ENCODE peak calls at places on chromosomes 12 and 14, in four cellular contexts. P, L, Q and Y are unnamed samples. For H3K36me3, the result is how much of the 10 kb centered on the place peaks cover.

GRCh38 chr12:105588126-105588525 is 257.6 kb downstream of the C12orf75 start:
- DNase-seq in P (no peak), L (no peak), Q (no peak), Y (no peak)

GRCh38 chr12:53217049-53217929 is 10.2 kb upstream of the ITGB7 start:
- DNase-seq in P (no peak), L (no peak), Q (peak), Y (no peak)

GRCh38 chr12:9349888-9350885 is 142.0 kb upstream of the PZP start:
- DNase-seq in P (no peak), L (peak), Q (no peak), Y (no peak)

GRCh38 chr12:41653386-41654110 is 465.4 kb downstream of the PDZRN4 start:
- DNase-seq in P (no peak), L (no peak), Q (no peak), Y (no peak)

GRCh38 chr12:18443768-18444437 is 182.6 kb downstream of the PIK3C2G start:
- DNase-seq in P (no peak), L (no peak), Q (no peak), Y (no peak)

GRCh38 chr12:131752457-131752856 is 41.6 kb downstream of the SFSWAP start:
- DNase-seq in P (no peak), L (no peak), Q (no peak), Y (no peak)

GRCh38 chr12:125568306-125568705 is 503.1 kb downstream of the AACS start:
- DNase-seq in P (no peak), L (no peak), Q (no peak), Y (no peak)

GRCh38 chr12:109479761-109480160 is 2.3 kb downstream of the UBE3B start:
- DNase-seq in P (no peak), L (no peak), Q (no peak), Y (no peak)

GRCh38 chr14:71582705-71583104 is 349.5 kb upstream of the RGS6 start:
- DNase-seq in P (no peak), L (no peak), Q (peak), Y (no peak)

GRCh38 chr14:55005071-55005470 is 21.8 kb downstream of the WDHD1 start:
- DNase-seq in P (no peak), L (no peak), Q (no peak), Y (no peak)

GRCh38 chr12:1373887-1374286 is 220.5 kb downstream of the FBXL14 start:
- DNase-seq in P (no peak), L (no peak), Q (no peak), Y (no peak)

GRCh38 chr12:50166776-50167025 is 468 bp downstream of the CERS5 start:
- DNase-seq in P (peak), L (no peak), Q (no peak), Y (no peak)

GRCh38 chr12:55728932-55729591 is at the start of gene CD63:
- DNase-seq in P (peak), L (peak), Q (peak), Y (peak)

GRCh38 chr12:98754095-98754494 is 109.0 kb downstream of the APAF1 start:
- DNase-seq in P (no peak), L (no peak), Q (peak), Y (peak)

GRCh38 chr12:10031771-10032175 is 1.3 kb downstream of the CLEC9A start:
- DNase-seq in P (no peak), L (no peak), Q (peak), Y (no peak)

GRCh38 chr12:96136720-96137378 is 57.3 kb upstream of the ELK3 start:
- DNase-seq in P (no peak), L (no peak), Q (peak), Y (no peak)

GRCh38 chr14:85471744-85472143 is 58.2 kb upstream of the FLRT2 start:
- DNase-seq in P (peak), L (no peak), Q (peak), Y (no peak)

GRCh38 chr12:124388038-124388676 is 93.3 kb downstream of the RFLNA start:
- DNase-seq in P (no peak), L (peak), Q (no peak), Y (no peak)

GRCh38 chr12:127515941-127516340 is 751.0 kb upstream of the TMEM132C start:
- DNase-seq in P (no peak), L (no peak), Q (no peak), Y (no peak)

GRCh38 chr12:66438601-66439000 is 136.3 kb downstream of the HELB start:
- DNase-seq in P (no peak), L (no peak), Q (no peak), Y (no peak)

GRCh38 chr12:98256830-98257229 is 258.6 kb upstream of the TMPO start:
- DNase-seq in P (no peak), L (no peak), Q (no peak), Y (no peak)

GRCh38 chr14:104577457-104578301 is 1.9 kb upstream of the C14orf180 start:
- DNase-seq in P (peak), L (no peak), Q (no peak), Y (no peak)

GRCh38 chr14:99790978-99791376 is 2.2 kb upstream of the EML1 start:
- DNase-seq in P (peak), L (no peak), Q (no peak), Y (no peak)

GRCh38 chr12:64752833-64753238 is 6.4 kb downstream of the GNS start:
- DNase-seq in P (no peak), L (no peak), Q (no peak), Y (no peak)

GRCh38 chr12:94509317-94509716 is 49.6 kb upstream of the CEP83 start:
- DNase-seq in P (no peak), L (no peak), Q (no peak), Y (no peak)

GRCh38 chr14:91891081-91891480 is 23.7 kb upstream of the TC2N start:
- DNase-seq in P (no peak), L (no peak), Q (no peak), Y (no peak)

GRCh38 chr12:7021956-7022355 is 3.7 kb upstream of the LPCAT3 start:
- DNase-seq in P (no peak), L (no peak), Q (no peak), Y (no peak)

DNA sequence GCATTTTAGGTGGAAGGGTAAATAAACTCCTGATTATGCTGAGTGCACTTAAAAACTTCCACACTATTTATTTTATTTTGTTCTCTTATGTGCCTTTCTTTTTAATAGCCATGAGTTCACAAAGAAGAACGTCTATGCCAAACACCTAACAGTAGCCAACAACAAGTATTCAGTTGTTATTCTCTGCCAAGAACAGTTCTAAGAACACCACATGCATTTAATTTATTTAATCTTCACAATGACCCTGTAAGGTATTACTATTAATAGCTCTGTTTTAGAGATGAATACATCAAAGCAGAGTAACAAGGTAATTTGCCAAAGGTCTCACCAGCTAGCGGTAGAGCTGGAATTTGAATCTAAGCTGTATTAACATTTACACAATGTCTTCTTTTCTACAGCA is 240.1 kb downstream of the ALG10B start:
- DNase-seq in P (no peak), L (no peak), Q (no peak), Y (no peak)
- H3K36me3 ChIP-seq in P (under half), L (under half), Q (under half), Y (under half)

DNA sequence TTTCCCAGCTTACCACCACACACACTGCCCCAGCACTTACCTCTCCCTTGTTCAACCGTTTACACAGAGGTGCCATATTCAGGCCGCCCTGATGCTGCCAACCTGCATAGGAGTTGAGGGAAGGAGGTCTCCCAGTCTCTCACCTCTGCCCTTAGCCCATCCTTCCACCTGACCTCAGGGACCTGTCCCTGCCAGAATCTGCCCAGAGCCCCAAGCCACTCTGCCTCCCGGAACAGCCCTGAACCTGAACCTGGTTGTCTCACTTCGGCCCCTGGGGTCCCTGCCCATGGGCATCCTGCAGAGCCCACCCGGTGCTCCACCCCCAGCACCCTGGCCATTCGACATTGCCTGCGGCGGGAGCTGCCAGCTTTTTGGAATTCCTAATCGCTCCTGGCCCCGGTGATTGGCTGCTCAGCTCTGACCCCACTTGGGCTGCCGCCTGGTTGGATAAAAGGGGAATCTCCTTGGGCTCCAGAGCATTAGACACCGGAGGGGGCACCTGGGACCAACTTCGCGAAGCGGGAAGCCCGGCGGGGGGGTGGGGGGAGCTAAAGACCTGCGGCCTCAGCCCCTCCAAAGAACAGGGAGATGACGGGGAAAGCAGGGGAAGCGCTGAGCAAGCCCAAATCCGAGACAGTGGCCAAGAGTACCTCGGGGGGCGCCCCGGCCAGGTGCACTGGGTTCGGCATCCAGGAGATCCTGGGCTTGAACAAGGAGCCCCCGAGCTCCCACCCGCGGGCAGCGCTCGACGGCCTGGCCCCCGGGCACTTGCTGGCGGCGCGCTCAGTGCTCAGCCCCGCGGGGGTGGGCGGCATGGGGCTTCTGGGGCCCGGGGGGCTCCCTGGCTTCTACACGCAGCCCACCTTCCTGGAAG is at the start of gene VSX2:
- DNase-seq in P (no peak), L (no peak), Q (no peak), Y (no peak)
- H3K4me3 ChIP-seq in P (no peak), L (no peak), Q (no peak), Y (no peak)

GRCh38 chr14:22872833-22873520 is 1.4 kb downstream of the LRP10 start:
- DNase-seq in P (peak), L (no peak), Q (no peak), Y (no peak)

GRCh38 chr14:22877000-22877501 is 5.5 kb downstream of the LRP10 start:
- DNase-seq in P (peak), L (no peak), Q (no peak), Y (no peak)

GRCh38 chr14:22875003-22875747 is 3.6 kb downstream of the LRP10 start:
- DNase-seq in P (peak), L (no peak), Q (no peak), Y (no peak)

GRCh38 chr14:22878271-22879246 is 4.5 kb upstream of the REM2 start:
- DNase-seq in P (peak), L (no peak), Q (no peak), Y (no peak)

DNA sequence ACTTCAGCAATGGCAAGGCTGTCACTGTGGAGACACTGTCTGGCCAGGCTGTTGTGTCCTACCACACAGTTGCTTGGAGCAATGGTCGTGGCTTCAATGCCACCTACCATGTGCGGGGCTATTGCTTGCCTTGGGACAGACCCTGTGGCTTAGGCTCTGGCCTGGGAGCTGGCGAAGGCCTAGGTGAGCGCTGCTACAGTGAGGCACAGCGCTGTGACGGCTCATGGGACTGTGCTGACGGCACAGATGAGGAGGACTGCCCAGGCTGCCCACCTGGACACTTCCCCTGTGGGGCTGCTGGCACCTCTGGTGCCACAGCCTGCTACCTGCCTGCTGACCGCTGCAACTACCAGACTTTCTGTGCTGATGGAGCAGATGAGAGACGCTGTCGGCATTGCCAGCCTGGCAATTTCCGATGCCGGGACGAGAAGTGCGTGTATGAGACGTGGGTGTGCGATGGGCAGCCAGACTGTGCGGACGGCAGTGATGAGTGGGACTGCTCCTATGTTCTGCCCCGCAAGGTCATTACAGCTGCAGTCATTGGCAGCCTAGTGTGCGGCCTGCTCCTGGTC is 4.3 kb downstream of the LRP10 start:
- DNase-seq in P (peak), L (no peak), Q (no peak), Y (no peak)
- H3K36me3 ChIP-seq in P (half or more), L (under half), Q (under half), Y (under half)

GRCh38 chr14:65604946-65605345 is 192.4 kb downstream of the FUT8 start:
- DNase-seq in P (no peak), L (no peak), Q (no peak), Y (peak)
- H3K4me3 ChIP-seq in P (no peak), L (no peak), Q (no peak), Y (no peak)

DNA sequence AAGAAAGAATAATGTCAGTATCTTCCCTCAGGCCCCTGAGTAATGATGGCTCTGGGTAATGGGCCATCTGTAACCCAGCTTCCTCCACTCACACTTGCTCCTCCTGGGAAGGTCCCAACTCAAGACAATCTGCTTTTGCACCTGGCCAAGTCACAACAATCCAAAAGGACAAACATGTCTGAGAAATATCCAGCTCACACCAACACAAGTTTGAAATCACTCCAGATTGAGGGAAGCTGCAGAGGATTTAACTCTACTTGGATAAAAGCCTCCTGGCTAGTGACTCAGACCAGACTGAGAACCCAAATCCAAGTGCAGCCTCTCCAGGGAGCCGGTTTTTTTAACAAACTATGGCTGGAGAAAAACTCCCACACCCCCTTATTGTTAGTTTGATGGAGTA is 34.2 kb downstream of the RTRAF start:
- DNase-seq in P (no peak), L (no peak), Q (no peak), Y (no peak)
- H3K36me3 ChIP-seq in P (under half), L (under half), Q (under half), Y (under half)

DNA sequence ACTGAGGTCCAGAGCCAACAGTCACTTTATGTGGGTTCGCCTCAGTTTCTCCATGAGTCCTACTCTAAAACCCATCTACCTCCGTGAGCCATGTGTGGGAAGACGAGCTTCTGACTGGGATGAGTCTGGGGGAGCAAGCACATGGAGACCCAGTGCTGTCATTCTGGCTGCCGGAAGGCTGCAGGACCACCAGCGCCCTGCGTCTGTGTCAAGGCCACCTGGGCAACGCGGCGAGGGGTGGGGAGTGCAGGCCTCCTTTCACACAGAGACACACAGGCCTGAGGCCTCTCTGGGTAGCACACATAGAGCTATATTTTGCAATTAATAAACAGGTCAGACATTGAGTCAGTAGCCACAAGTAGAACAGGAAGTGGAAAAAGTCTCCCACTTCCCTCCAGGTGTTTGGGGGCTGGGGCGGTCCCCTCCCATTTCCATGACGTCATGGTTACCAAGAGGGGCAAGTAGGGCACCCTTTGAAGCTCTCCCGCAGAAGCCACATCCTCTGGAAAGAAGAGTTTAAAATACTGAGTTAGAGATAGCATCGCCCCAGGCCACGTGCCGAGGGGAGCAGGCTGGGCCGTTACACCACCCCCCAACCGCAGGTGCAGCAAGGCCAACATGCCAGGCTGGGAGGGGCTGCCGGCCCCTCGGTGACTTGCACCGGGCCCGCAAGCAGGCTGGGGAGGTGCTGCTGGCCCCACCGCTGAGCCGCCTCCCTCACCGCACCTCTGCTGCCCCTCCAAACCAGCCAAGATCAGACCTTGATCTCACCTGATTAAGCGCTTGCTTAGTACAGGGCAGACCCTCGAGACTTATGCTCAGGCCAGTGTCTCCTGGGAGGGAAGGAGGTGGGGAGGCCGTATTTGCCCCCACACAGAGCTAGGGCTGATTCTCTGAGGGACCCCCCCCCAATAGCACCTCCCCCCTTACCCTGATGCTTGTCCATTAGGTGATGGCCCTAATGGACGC is 32.7 kb downstream of the DAD1 start:
- DNase-seq in P (peak), L (no peak), Q (no peak), Y (peak)
- H3K4me3 ChIP-seq in P (no peak), L (no peak), Q (no peak), Y (peak)

GRCh38 chr14:92914087-92914656 is 8.8 kb upstream of the CHGA start:
- DNase-seq in P (no peak), L (peak), Q (peak), Y (no peak)

GRCh38 chr14:92916201-92916600 is 6.7 kb upstream of the CHGA start:
- DNase-seq in P (no peak), L (no peak), Q (no peak), Y (no peak)

GRCh38 chr14:92917956-92918355 is 5.0 kb upstream of the CHGA start:
- DNase-seq in P (no peak), L (no peak), Q (no peak), Y (no peak)

GRCh38 chr14:92920001-92920400 is 2.9 kb upstream of the CHGA start:
- DNase-seq in P (no peak), L (no peak), Q (no peak), Y (no peak)

DNA sequence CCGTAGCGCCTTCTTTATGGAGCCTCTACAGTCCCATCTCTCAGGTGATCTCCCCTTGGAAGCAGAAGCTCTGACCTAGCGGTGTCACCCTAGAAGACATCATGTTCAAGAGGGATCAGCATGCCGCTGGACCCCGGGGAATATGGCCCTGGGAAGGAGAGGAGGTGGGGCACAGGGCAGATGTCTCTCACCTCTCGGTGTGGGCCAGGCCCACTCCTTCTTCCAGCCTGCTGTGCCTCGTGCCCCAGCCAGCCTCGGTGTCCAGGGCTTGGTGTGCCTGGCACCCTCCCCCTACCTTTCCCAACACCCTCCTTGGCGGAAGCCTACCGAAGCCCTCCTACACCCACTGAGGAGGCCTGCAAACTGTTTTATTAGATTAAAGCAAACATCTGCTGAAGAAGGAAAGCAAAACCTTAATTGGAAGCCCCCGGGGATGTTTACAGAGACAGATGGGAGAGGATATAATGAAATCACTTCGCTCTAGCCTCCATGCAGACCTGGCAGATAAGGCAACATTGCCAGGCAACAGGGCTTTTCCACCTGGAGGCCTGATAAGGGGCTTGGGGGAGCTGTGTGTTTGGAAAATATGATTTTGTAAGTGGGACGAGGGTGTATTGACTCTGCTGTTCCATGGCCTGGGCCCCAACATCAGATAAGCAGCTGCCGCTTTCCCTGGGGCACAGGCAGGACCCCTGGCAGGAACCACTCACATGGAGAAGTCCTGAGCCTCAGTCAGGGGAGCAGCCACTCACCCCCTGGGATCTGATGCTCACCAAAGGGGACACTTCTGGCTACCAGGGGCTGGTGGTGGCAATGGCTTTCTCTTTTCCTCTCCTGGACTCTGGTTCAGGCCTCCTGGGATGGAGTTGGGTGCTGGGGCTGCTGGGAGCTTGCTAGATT is 5.7 kb upstream of the CHGA start:
- DNase-seq in P (peak), L (no peak), Q (no peak), Y (no peak)
- H3K36me3 ChIP-seq in P (under half), L (under half), Q (under half), Y (under half)